ENCODE peak calls at places on chromosomes 7 and 10, in four cellular contexts. K, B, I and N are unnamed samples. For H3K4me1, the result is how much of the 10 kb centered on the place peaks cover.

GRCh38 chr7:157684596-157685429 is 348.0 kb downstream of the DNAJB6 start:
- DNase-seq in I (no peak), B (no peak), K (no peak), N (no peak)

GRCh38 chr10:62545667-62546066 is 171.5 kb downstream of the ZNF365 start:
- DNase-seq in I (peak), K (no peak), B (no peak), N (no peak)

GRCh38 chr10:32985781-32986350 is 27.8 kb upstream of the ITGB1 start:
- DNase-seq in I (no peak), K (no peak), B (no peak), N (no peak)

GRCh38 chr10:122476034-122476695 is 14.8 kb downstream of the HTRA1 start:
- DNase-seq in B (no peak), K (no peak), I (no peak), N (peak)

GRCh38 chr7:88933285-88933684 is 137.7 kb upstream of the TEX47 start:
- DNase-seq in K (no peak), B (no peak), I (no peak), N (no peak)

GRCh38 chr10:117174439-117175214 is 22.7 kb upstream of the KCNK18 start:
- DNase-seq in B (peak), I (peak), K (peak), N (peak)

GRCh38 chr10:102540023-102540422 is 36.3 kb downstream of the SUFU start:
- DNase-seq in K (no peak), B (no peak), I (no peak), N (peak)

GRCh38 chr7:65449505-65449852 is 75.8 kb downstream of the ZNF92 start:
- DNase-seq in B (no peak), K (no peak), I (no peak), N (no peak)

GRCh38 chr10:114448897-114449296 is 44.6 kb upstream of the AFAP1L2 start:
- DNase-seq in I (no peak), K (no peak), B (no peak), N (no peak)

GRCh38 chr7:94028768-94029167 is 24.6 kb upstream of the BET1 start:
- DNase-seq in K (no peak), B (no peak), I (no peak), N (no peak)

GRCh38 chr10:62077330-62078015 is 176.0 kb downstream of the ARID5B start:
- DNase-seq in K (no peak), B (no peak), I (no peak), N (no peak)

GRCh38 chr10:23522345-23522744 is 83.5 kb downstream of the OTUD1 start:
- DNase-seq in B (no peak), K (no peak), I (no peak), N (no peak)

GRCh38 chr10:49360271-49361177 is 35.4 kb downstream of the DRGX start:
- DNase-seq in K (no peak), B (no peak), I (peak), N (no peak)

GRCh38 chr7:1850976-1851571 is 181.0 kb downstream of the ELFN1 start:
- DNase-seq in I (peak), K (no peak), B (no peak), N (no peak)

GRCh38 chr10:49174261-49174925 is 13.8 kb downstream of the TMEM273 start:
- DNase-seq in B (no peak), I (no peak), K (no peak), N (no peak)

GRCh38 chr10:29839826-29840515 is 205.2 kb upstream of the SVIL start:
- DNase-seq in B (peak), I (no peak), K (no peak), N (peak)

GRCh38 chr10:6465854-6466524 is 114.1 kb downstream of the PRKCQ start:
- DNase-seq in B (no peak), K (no peak), I (no peak), N (no peak)

GRCh38 chr7:46108272-46108671 is 187.2 kb upstream of the IGFBP3 start:
- DNase-seq in B (no peak), K (no peak), I (no peak), N (no peak)

GRCh38 chr7:730501-731439 is 3.7 kb upstream of the PRKAR1B start:
- DNase-seq in I (no peak), B (peak), K (no peak), N (no peak)

GRCh38 chr10:34526186-34526585 is 288.9 kb downstream of the PARD3 start:
- DNase-seq in K (no peak), B (no peak), I (no peak), N (no peak)

GRCh38 chr10:132904169-132904813 is 38.1 kb downstream of the CFAP46 start:
- DNase-seq in K (no peak), B (no peak), I (peak), N (no peak)

GRCh38 chr10:18098201-18098600 is 42.0 kb upstream of the CACNB2 start:
- DNase-seq in B (no peak), K (no peak), I (no peak), N (no peak)

GRCh38 chr10:18094793-18095192 is 45.4 kb upstream of the CACNB2 start:
- DNase-seq in I (no peak), B (no peak), K (no peak), N (peak)

GRCh38 chr10:18099420-18099819 is 40.8 kb upstream of the CACNB2 start:
- DNase-seq in K (no peak), I (no peak), B (no peak), N (no peak)

GRCh38 chr10:18100664-18101063 is 39.6 kb upstream of the CACNB2 start:
- DNase-seq in K (no peak), B (no peak), I (no peak), N (no peak)

GRCh38 chr10:18097524-18097923 is 42.7 kb upstream of the CACNB2 start:
- DNase-seq in B (no peak), I (no peak), K (no peak), N (no peak)
- H3K4me1 ChIP-seq in B (under half), I (under half), K (under half), N (under half)

DNA sequence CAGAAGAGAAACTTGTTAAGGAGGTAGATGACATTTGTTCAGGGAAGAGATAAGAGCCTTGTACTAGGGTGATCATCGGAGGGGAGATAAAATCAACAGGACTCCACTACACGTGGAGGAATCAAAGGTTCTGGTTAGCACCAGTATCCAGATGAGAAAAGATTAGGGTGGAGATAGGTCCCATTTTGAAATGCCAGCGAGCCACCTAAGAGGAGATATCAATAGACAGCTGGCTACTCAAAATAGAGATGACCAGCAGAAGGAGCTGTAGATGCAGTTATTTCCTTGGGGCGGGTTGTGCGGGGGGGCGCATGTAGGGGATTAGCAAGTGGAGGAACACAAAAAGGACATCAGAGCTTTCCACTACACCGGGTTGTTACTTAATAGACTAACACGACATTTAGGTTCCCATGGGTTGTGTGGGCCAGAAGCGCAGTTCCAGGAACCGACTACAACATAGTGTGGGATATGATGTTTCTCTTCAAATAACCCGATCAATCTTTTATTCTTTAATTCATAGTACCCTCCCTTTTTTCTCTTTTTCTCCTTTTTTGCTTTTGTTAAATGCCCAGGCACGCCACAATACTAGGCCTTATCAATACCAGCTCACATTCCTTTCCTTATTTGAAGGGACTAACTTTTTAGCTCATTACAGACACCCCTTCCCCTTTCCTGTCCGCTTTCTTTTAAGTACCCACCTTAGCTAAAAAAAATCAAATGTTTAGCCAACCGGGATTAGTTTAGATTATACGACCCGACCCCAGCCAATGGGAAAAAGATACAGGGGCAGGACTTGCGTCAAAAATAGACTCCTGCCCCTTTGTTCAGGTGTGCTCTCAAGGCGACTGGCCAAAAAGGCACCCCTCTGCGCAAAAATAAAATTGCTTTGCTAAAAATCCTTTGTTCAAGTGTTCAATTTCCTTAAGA is 2.0 kb upstream of the KIF11 start:
- DNase-seq in I (peak), B (no peak), K (peak), N (peak)
- TF ChIP-seq CTCF in I (peak), B (no peak), K (no peak), N (peak)

GRCh38 chr10:86506062-86506461 is 15.5 kb downstream of the WAPL start:
- DNase-seq in I (no peak), B (no peak), K (no peak), N (no peak)
- H3K4me3 ChIP-seq in I (no peak), B (no peak), K (no peak), N (no peak)

GRCh38 chr10:86785968-86786367 is 29.5 kb downstream of the BMPR1A start:
- DNase-seq in I (no peak), K (no peak), B (no peak), N (no peak)
- H3K4me1 ChIP-seq in I (under half), K (under half), B (under half), N (under half)

GRCh38 chr7:47939425-47940036 is 8.7 kb downstream of the PKD1L1 start:
- DNase-seq in B (no peak), K (no peak), I (no peak), N (no peak)

GRCh38 chr7:47937711-47938573 is 10.3 kb downstream of the PKD1L1 start:
- DNase-seq in K (no peak), B (no peak), I (no peak), N (no peak)

GRCh38 chr7:47937065-47937687 is 11.1 kb downstream of the PKD1L1 start:
- DNase-seq in I (no peak), B (no peak), K (no peak), N (no peak)

GRCh38 chr7:47940482-47941001 is 7.7 kb downstream of the PKD1L1 start:
- DNase-seq in B (no peak), K (no peak), I (peak), N (no peak)

GRCh38 chr7:47938574-47939165 is 9.6 kb downstream of the PKD1L1 start:
- DNase-seq in B (no peak), I (no peak), K (no peak), N (no peak)
- TF ChIP-seq CTCF in B (no peak), I (no peak), K (no peak), N (no peak)

GRCh38 chr10:3658766-3659165 is 126.2 kb downstream of the KLF6 start:
- DNase-seq in B (no peak), I (no peak), K (no peak), N (no peak)

GRCh38 chr10:3654496-3654895 is 130.5 kb downstream of the KLF6 start:
- DNase-seq in K (no peak), B (no peak), I (no peak), N (no peak)

GRCh38 chr10:3652886-3653285 is 132.1 kb downstream of the KLF6 start:
- DNase-seq in B (no peak), I (no peak), K (no peak), N (no peak)

GRCh38 chr10:3656214-3656613 is 128.8 kb downstream of the KLF6 start:
- DNase-seq in B (no peak), K (no peak), I (no peak), N (no peak)

DNA sequence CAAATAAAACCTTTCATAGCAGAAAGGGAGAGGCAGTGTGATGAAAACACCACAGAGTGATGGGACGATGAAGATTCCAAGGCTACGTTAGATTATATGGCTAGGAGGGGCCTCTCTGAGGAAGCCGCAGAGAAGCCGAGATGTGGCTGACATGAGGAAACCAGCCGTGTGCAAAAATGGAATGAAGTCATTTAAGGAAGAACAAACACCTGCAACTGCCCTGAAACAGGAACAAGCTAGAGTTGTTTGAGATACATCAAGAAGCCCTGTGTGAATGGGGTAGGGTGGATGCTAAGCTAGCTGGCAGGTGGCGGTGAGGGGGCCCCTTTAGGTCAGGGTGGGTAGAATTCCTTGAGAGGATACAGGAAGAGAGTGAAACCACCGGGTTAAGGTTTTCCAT is 129.5 kb downstream of the KLF6 start:
- DNase-seq in K (no peak), B (no peak), I (no peak), N (no peak)
- H3K4me3 ChIP-seq in K (no peak), B (no peak), I (no peak), N (no peak)